ENCODE peak calls at places on chromosomes 2 and 18, in eight cellular contexts. X, W, T, C, L, Q, B and H are unnamed samples.

GRCh38 chr18:9683418-9684396 is 24.4 kb upstream of the RAB31 start:
- DNase-seq in X (peak), W (peak), T (no peak), C (peak), L (peak), Q (peak), B (peak), H (no peak)

GRCh38 chr18:79385326-79385725 is 10.4 kb upstream of the NFATC1 start:
- DNase-seq in X (peak), W (no peak), T (no peak), C (no peak), L (no peak), Q (no peak), B (no peak), H (no peak)

GRCh38 chr2:143745060-143745459 is 615.8 kb downstream of the ARHGAP15 start:
- DNase-seq in X (no peak), W (no peak), T (no peak), C (no peak), L (no peak), Q (no peak), B (no peak), H (no peak)

GRCh38 chr2:79090678-79091077 is 2.9 kb upstream of the REG1B start:
- DNase-seq in X (no peak), W (no peak), T (no peak), C (no peak), L (no peak), Q (no peak), B (no peak), H (no peak)

GRCh38 chr2:170587937-170588336 is 127.2 kb upstream of the SP5 start:
- DNase-seq in X (no peak), W (peak), T (no peak), C (peak), L (peak), Q (no peak), B (no peak), H (no peak)

GRCh38 chr2:1750935-1751767 is 6.8 kb upstream of the PXDN start:
- DNase-seq in X (peak), W (peak), T (peak), C (peak), L (peak), Q (peak), B (peak), H (peak)

GRCh38 chr2:158580760-158581159 is 124.0 kb downstream of the PKP4 start:
- DNase-seq in X (no peak), W (no peak), T (no peak), C (no peak), L (no peak), Q (no peak), B (no peak), H (no peak)

GRCh38 chr2:79660552-79660951 is 147.7 kb downstream of the CTNNA2 start:
- DNase-seq in X (no peak), W (no peak), T (no peak), C (peak), L (peak), Q (no peak), B (no peak), H (peak)

GRCh38 chr2:46827274-46827930 is 88.2 kb downstream of the MCFD2 start:
- DNase-seq in X (no peak), W (no peak), T (no peak), C (peak), L (peak), Q (peak), B (no peak), H (no peak)

GRCh38 chr2:226609361-226609760 is 190.3 kb downstream of the IRS1 start:
- DNase-seq in X (no peak), W (peak), T (no peak), C (peak), L (peak), Q (peak), B (no peak), H (peak)

DNA sequence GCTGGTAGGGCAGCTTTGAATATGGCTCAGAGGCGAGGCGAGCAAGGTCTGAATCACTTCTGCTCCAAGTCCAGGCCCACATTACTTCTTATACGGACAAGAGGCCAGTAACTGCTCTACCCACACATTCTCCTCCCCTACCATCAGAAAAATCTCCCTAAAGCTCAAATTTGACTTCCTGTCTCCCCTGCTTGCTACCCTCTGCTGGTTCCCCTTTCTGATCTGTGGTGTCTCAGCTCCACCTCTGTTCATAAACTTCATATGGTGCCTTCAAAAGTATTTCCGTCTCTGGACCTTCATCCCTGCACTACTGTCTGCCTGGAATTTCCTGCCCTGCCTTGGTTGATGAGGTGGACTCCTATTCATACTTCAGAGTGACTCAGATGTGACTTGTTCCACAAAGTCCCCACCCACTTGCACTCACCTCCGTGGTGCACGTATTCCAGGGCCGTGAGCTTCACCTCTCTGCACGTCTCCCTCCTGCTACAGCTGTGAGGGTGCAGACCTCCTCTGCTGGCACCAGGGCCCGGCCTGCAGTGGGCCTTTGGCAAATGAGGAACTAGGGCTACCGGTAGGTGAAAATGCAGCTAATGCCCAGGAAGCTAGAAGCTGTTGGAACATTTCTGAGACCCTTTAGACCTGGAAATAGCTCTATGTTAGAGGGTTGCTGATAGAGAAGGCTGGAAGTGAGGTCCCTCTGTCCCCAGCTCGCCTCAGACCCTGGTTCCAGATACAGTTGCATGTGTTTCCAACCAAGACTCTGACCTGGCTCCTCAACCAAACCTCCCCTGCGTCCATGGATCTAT is 24.6 kb upstream of the KCMF1 start:
- DNase-seq in X (no peak), W (peak), T (no peak), C (peak), L (peak), Q (peak), B (no peak), H (no peak)
- H3K4me3 ChIP-seq in X (no peak), W (no peak), T (no peak), C (no peak), L (no peak), Q (no peak), B (no peak), H (no peak)

GRCh38 chr2:27379840-27380625 is 501 bp downstream of the ZNF513 start:
- DNase-seq in X (peak), W (peak), T (peak), C (peak), L (peak), Q (peak), B (peak), H (no peak)

GRCh38 chr2:27380626-27381556 is at the start of gene ZNF513:
- DNase-seq in X (peak), W (peak), T (peak), C (peak), L (peak), Q (peak), B (peak), H (peak)

GRCh38 chr2:27379383-27379839 is 1.1 kb downstream of the ZNF513 start:
- DNase-seq in X (no peak), W (no peak), T (no peak), C (no peak), L (no peak), Q (no peak), B (no peak), H (no peak)

GRCh38 chr2:27378809-27379290 is 1.7 kb downstream of the ZNF513 start:
- DNase-seq in X (no peak), W (no peak), T (no peak), C (no peak), L (no peak), Q (no peak), B (no peak), H (no peak)

DNA sequence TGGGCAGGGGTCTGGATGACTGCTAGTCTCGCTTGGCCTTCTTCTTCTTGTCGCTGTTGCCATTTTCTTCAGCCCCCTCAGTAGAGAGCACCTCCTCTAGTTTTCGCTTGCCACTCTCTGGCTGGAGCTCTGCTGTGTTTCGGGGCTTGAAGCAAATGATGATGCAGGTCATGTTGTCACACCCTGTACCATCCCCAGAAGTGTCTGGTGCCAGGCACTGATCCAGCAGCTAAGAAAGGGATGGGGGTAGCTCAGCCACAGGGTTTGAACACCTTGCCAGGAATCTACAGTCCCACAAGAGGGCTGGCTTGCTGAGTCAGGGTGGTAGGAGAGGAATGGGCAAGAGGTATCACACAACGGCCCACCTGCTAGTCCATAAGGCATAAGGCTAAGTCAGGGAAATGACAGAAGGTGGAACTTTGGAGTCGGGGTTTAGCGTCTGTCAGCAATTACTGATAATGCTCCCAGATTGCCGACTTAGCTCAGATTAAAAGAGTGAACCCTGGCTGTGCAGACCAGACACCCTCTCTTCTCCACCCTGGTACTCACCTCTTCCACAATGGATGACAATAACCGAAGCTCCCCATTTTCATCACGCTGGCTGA is 1.1 kb upstream of the ZNF513 start:
- DNase-seq in X (no peak), W (no peak), T (no peak), C (no peak), L (no peak), Q (no peak), B (no peak), H (no peak)
- H3K4me3 ChIP-seq in X (peak), W (no peak), T (no peak), C (no peak), L (no peak), Q (no peak), B (no peak), H (no peak)

GRCh38 chr2:54634564-54635511 is 88.6 kb upstream of the EML6 start:
- DNase-seq in X (no peak), W (no peak), T (no peak), C (peak), L (peak), Q (peak), B (peak), H (no peak)

GRCh38 chr2:54635554-54636152 is 87.8 kb upstream of the EML6 start:
- DNase-seq in X (no peak), W (no peak), T (no peak), C (peak), L (no peak), Q (peak), B (no peak), H (no peak)

GRCh38 chr2:54638774-54639187 is 84.7 kb upstream of the EML6 start:
- DNase-seq in X (no peak), W (no peak), T (no peak), C (no peak), L (no peak), Q (peak), B (no peak), H (no peak)

GRCh38 chr2:54638103-54638502 is 85.4 kb upstream of the EML6 start:
- DNase-seq in X (no peak), W (no peak), T (no peak), C (no peak), L (no peak), Q (no peak), B (no peak), H (no peak)

DNA sequence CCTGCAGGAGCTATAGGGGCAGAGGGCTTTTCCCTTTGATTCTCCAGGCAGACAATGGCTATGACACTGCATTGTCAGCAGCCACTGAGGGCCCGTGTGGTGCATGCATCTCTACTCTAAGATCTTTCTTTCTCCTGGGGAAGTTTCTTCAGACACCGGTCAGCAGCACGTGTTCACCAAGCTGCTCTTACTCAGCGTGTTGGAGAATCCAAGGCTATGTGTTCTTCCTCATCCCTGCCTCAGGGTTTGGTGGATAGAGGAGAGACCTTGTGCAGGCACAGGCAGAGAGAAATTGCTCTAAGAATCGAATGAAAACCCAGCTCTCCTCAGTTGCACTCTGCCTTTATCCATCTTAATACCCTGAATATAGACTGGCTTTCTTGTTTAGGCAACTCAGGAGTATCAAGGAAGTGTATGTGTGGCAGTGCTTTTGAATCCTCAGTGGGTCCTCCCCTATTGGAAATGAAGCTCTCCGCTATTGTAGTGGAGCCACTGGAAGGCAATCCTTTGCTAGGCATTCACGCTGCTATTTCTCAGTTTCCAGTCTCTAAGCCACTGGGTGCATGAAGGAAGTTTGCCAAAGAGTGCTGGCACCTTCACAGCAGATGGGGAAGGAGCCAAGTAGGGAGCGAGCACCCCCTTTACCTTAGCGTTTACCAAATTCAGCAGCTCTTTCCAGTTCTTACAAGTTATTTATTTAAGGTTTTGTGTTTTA is 86.9 kb upstream of the EML6 start:
- DNase-seq in X (no peak), W (no peak), T (no peak), C (peak), L (no peak), Q (no peak), B (no peak), H (no peak)
- H3K4me3 ChIP-seq in X (no peak), W (no peak), T (no peak), C (no peak), L (no peak), Q (no peak), B (no peak), H (no peak)

GRCh38 chr2:100624536-100624935 is 61.7 kb downstream of the PDCL3 start:
- DNase-seq in X (no peak), W (no peak), T (no peak), C (no peak), L (no peak), Q (no peak), B (no peak), H (no peak)
- H3K4me3 ChIP-seq in X (no peak), W (no peak), T (no peak), C (no peak), L (no peak), Q (no peak), B (no peak), H (no peak)

GRCh38 chr2:177243476-177243875 is 21.1 kb downstream of the NFE2L2 start:
- DNase-seq in X (no peak), W (no peak), T (no peak), C (no peak), L (peak), Q (no peak), B (no peak), H (no peak)

GRCh38 chr2:177243073-177243472 is 21.5 kb downstream of the NFE2L2 start:
- DNase-seq in X (no peak), W (no peak), T (no peak), C (no peak), L (no peak), Q (no peak), B (no peak), H (no peak)

GRCh38 chr2:177242136-177242987 is 22.2 kb downstream of the NFE2L2 start:
- DNase-seq in X (no peak), W (peak), T (no peak), C (peak), L (peak), Q (peak), B (no peak), H (peak)

GRCh38 chr2:177239934-177240600 is 24.5 kb downstream of the NFE2L2 start:
- DNase-seq in X (peak), W (no peak), T (no peak), C (peak), L (peak), Q (peak), B (peak), H (no peak)

DNA sequence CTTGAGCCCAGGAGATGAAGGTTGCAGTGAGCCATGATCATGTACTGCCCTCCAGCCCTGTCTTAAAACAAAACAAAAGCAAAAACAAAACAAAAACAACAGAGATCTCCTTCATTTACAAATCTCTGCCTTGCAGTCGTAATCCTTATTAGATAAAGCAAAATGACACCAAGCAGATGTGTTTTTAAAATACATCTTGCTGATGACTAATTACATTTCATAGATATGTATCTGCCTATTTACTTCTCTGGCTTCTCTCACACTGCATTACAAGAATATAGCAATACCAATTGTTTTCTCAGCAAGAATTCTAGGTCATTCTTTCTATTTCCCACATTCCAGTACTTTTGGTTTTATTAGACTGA is 22.8 kb downstream of the NFE2L2 start:
- DNase-seq in X (no peak), W (no peak), T (no peak), C (peak), L (no peak), Q (no peak), B (no peak), H (no peak)
- H3K4me3 ChIP-seq in X (peak), W (no peak), T (no peak), C (no peak), L (no peak), Q (peak), B (no peak), H (no peak)

GRCh38 chr2:41950440-41950960 is 97.3 kb upstream of the PKDCC start:
- DNase-seq in X (no peak), W (no peak), T (no peak), C (no peak), L (no peak), Q (no peak), B (no peak), H (no peak)
- H3K4me3 ChIP-seq in X (no peak), W (no peak), T (no peak), C (no peak), L (no peak), Q (no peak), B (no peak), H (no peak)

GRCh38 chr2:161355106-161355505 is 46.9 kb downstream of the PSMD14 start:
- DNase-seq in X (no peak), W (no peak), T (no peak), C (no peak), L (no peak), Q (no peak), B (no peak), H (no peak)

GRCh38 chr2:161352718-161353117 is 44.5 kb downstream of the PSMD14 start:
- DNase-seq in X (no peak), W (no peak), T (no peak), C (no peak), L (no peak), Q (no peak), B (no peak), H (no peak)

GRCh38 chr2:161355985-161356384 is 47.8 kb downstream of the PSMD14 start:
- DNase-seq in X (no peak), W (no peak), T (no peak), C (no peak), L (no peak), Q (no peak), B (no peak), H (no peak)

GRCh38 chr2:161353543-161353942 is 45.3 kb downstream of the PSMD14 start:
- DNase-seq in X (no peak), W (no peak), T (no peak), C (peak), L (no peak), Q (no peak), B (no peak), H (no peak)

DNA sequence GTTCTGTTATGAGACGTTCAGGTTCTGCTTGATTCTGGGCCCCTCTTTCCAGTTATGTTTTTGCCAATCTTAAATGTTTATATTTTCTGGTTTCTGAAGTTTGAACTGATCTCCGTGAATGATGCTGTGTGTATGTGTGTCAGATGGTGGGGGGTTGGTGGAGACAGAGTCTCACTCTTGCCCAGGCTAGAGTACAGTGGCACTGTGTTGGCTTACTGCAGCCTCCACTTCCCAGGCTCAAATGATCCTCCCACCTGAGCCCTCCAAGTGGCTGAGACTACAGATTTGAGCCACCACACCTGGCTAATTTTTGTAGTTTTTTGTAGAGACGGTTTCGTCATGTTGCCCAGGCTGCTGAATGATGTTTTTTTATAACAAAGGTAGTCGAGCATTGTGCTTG is 45.9 kb downstream of the PSMD14 start:
- DNase-seq in X (no peak), W (no peak), T (no peak), C (no peak), L (no peak), Q (no peak), B (no peak), H (no peak)
- H3K4me3 ChIP-seq in X (no peak), W (no peak), T (no peak), C (no peak), L (no peak), Q (no peak), B (no peak), H (no peak)

GRCh38 chr2:138777996-138778395 is 2.2 kb downstream of the NXPH2 start:
- DNase-seq in X (no peak), W (no peak), T (peak), C (peak), L (no peak), Q (peak), B (no peak), H (peak)

GRCh38 chr2:138782378-138782777 is 2.2 kb upstream of the NXPH2 start:
- DNase-seq in X (no peak), W (no peak), T (no peak), C (no peak), L (no peak), Q (no peak), B (no peak), H (no peak)

GRCh38 chr2:138779451-138780440 is at the start of gene NXPH2:
- DNase-seq in X (no peak), W (no peak), T (peak), C (no peak), L (peak), Q (no peak), B (no peak), H (no peak)

GRCh38 chr2:138780908-138781307 is 718 bp upstream of the NXPH2 start:
- DNase-seq in X (no peak), W (no peak), T (no peak), C (no peak), L (no peak), Q (no peak), B (no peak), H (no peak)

DNA sequence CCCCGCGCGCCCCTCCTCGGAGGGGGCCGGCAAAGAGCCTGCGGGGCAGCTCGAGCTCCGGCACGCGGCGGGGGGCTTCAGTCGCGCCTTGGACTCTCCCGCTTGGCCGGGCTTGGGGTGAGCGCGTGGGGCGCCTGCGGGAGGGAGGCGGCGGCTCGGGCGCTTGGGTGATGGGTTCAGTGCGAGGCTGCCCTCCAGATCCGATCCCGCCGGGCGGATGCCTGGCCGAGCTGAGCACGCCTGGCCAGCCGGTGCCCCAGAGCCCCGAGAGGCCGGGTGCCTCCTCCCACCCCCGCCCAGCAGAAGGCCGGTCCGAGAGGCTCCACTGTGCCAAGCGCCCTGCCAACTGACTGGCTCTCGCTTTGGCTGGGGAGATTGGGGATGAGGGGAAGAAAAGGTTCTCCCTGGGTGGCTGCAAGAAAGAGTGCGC is 276 bp upstream of the NXPH2 start:
- DNase-seq in X (no peak), W (no peak), T (peak), C (no peak), L (no peak), Q (no peak), B (no peak), H (no peak)
- H3K4me3 ChIP-seq in X (peak), W (no peak), T (peak), C (no peak), L (no peak), Q (no peak), B (peak), H (peak)